ENCODE peak calls at places on chromosomes 2 and 18, in six cellular contexts. S is heart left ventricle, V is lung, E is HFF-Myc, W is astrocyte of the cerebellum, D is PC-9. G is an unnamed sample.
A peak's percentile ranks its signal among the peaks of the same experiment; 100 is the strongest.

GRCh38 chr2:35821675-35822074 is 533.9 kb upstream of the CRIM1 start:
- DNase-seq in S (no peak), V (no peak), E (no peak), W (no peak), D (no peak), G (no peak)

GRCh38 chr2:82748653-82749052 is 1710.4 kb downstream of the SUCLG1 start:
- DNase-seq in S (no peak), V (no peak), E (no peak), W (no peak), D (no peak), G (no peak)

GRCh38 chr2:120850551-120850950 is 114.9 kb downstream of the GLI2 start:
- DNase-seq in S (no peak), V (no peak), E (no peak), W (no peak), D (no peak), G (no peak)

GRCh38 chr18:9842446-9842845 is 43.3 kb upstream of the TXNDC2 start:
- DNase-seq in S (no peak), V (no peak), E (no peak), W (no peak), D (no peak), G (no peak)

GRCh38 chr2:26001743-26002341 is 19.5 kb upstream of the KIF3C start:
- DNase-seq in S (peak; percentile 58), V (peak; percentile 85), E (no peak), W (no peak), D (no peak), G (no peak)

GRCh38 chr2:201200345-201200744 is 17.4 kb downstream of the CASP10 start:
- DNase-seq in S (no peak), V (no peak), E (no peak), W (no peak), D (no peak), G (no peak)

GRCh38 chr2:25885933-25886332 is 7.6 kb upstream of the ASXL2 start:
- DNase-seq in S (no peak), V (no peak), E (peak; percentile 15), W (peak; percentile 36), D (peak; percentile 25), G (peak; percentile 70)

GRCh38 chr2:46058140-46058539 is 239.1 kb upstream of the EPAS1 start:
- DNase-seq in S (peak; percentile 69), V (peak; percentile 32), E (no peak), W (no peak), D (no peak), G (no peak)

GRCh38 chr18:31977270-31977872 is 34.4 kb upstream of the TRAPPC8 start:
- DNase-seq in S (no peak), V (no peak), E (peak; percentile 25), W (peak; percentile 31), D (no peak), G (no peak)

DNA sequence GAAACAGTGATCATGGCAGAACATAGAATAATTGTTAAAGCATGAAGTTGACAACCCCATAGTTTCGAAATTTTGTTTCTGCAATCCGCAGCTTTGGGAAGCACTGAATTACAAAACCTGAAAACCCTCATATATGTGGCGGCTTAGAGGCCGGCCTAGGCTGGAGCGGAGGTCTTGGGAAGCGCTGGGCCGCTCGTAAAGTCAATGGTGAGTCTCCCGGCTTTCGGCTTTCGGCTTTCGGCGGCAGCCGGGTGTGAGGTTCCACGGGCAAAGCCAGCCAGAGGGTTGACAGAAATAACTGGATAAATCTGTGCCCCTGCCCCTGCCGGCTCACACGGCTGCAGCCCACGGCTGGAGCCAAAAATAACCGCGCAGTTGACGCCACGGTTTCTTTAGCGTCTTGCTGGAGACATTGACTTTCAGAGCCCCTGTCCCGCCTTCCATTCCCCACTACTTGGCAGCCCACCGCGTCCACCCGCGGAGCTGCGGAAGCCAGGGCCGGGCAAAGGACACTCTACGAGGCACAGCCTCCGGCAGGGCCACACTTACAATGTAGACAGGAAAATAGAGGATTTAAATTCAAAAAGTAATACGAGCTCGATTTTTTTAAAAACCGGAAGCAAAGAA is 28.5 kb upstream of the ATP6V1B1 start:
- DNase-seq in S (no peak), V (no peak), E (no peak), W (no peak), D (no peak), G (no peak)
- H3K4me3 ChIP-seq in S (peak overlapping the region; percentile 32), V (no peak overlapping the region), E (peak overlapping the region; percentile 18), W (peak overlapping the region; percentile 32), D (no peak overlapping the region), G (peak overlapping the region; percentile 3)

GRCh38 chr2:64888591-64889309 is 100.4 kb upstream of the SLC1A4 start:
- DNase-seq in S (no peak), V (no peak), E (no peak), W (peak; percentile 29), D (peak; percentile 80), G (no peak)
- TF ChIP-seq CTCF in S (peak; percentile 30), V (no peak), E (peak; percentile 44), W (peak; percentile 48), D (peak; percentile 79), G (peak; percentile 38)

GRCh38 chr18:48135436-48135966 is 205.0 kb upstream of the SMAD2 start:
- DNase-seq in S (no peak), V (no peak), E (no peak), W (no peak), D (no peak), G (no peak)
- H3K4me3 ChIP-seq in S (peak overlapping the region; percentile 79), V (no peak overlapping the region), E (no peak overlapping the region), W (peak overlapping the region; percentile 33), D (no peak overlapping the region), G (peak overlapping the region; percentile 39)

DNA sequence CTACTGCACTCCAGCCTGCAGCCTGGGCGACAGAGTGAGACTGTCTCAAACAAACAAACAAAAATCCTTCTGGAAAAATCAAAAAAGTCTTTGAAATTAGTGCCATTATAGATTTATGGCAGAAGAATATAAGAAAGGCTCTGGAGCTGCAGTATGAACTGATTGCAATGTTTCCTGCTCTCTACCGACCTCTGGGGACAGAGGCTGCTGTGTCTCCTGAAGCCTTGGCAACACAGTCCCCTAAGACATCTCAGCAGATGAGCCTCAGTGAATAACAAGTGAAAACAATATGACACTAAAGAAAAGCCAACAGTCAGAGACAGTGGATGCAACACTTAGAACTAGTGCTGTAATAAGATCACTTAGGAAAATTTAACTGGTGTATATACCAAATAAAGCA is 494.9 kb upstream of the LRATD1 start:
- DNase-seq in S (no peak), V (no peak), E (no peak), W (no peak), D (no peak), G (no peak)
- TF ChIP-seq CTCF in S (no peak), V (no peak), E (no peak), W (peak; percentile 8), D (peak; percentile 33), G (no peak)

GRCh38 chr2:33680906-33681305 is 81.8 kb upstream of the FAM98A start:
- DNase-seq in S (no peak), V (no peak), E (no peak), W (no peak), D (no peak), G (no peak)
- H3K4me3 ChIP-seq in S (no peak overlapping the region), V (no peak overlapping the region), E (no peak overlapping the region), W (no peak overlapping the region), D (no peak overlapping the region), G (no peak overlapping the region)

GRCh38 chr2:154368148-154368547 is 330.3 kb upstream of the KCNJ3 start:
- DNase-seq in S (no peak), V (no peak), E (no peak), W (no peak), D (no peak), G (no peak)
- TF ChIP-seq CTCF in S (no peak), V (no peak), E (no peak), W (no peak), D (no peak), G (no peak)

GRCh38 chr2:227257820-227258219 is 67.2 kb upstream of the MFF start:
- DNase-seq in S (no peak), V (no peak), E (no peak), W (no peak), D (no peak), G (no peak)
- H3K4me3 ChIP-seq in S (no peak overlapping the region), V (no peak overlapping the region), E (no peak overlapping the region), W (no peak overlapping the region), D (no peak overlapping the region), G (no peak overlapping the region)

DNA sequence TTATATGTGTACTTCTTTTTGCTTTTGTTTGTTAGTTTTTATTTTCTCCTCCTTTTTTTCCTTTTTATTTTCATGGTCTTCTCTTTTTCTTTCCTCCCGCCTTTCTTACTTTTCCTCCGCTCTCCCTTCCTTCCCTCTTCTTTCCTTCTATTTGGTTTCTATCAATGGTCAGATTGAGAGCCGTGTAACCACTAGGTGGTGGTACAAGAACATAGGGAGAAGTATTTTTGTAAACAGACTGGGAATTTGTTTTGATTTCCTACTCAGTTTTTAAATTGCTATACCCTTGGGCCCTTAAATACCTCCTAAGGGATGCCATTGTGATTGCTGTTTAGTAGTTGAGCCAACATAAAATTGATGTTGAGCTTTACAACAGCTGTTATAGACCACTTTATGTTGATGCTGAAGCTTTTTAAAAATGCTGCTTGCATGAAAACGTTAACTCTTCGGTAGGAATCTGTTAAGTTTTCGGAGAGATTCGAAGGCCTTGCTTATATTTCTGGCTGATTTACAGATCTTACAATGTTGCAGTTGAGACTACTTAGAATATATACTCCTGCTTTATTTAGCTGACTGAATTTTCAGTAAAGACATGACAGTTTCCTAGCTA is 124.2 kb downstream of the UBE2E3 start:
- DNase-seq in S (no peak), V (no peak), E (peak; percentile 61), W (peak; percentile 49), D (peak; percentile 28), G (no peak)
- TF ChIP-seq CTCF in S (peak; percentile 60), V (peak; percentile 49), E (peak; percentile 71), W (peak; percentile 77), D (peak; percentile 90), G (peak; percentile 79)

GRCh38 chr2:71465356-71465755 is 12.0 kb downstream of the DYSF start:
- DNase-seq in S (no peak), V (no peak), E (no peak), W (no peak), D (no peak), G (no peak)

GRCh38 chr2:71466301-71467179 is 13.2 kb downstream of the DYSF start:
- DNase-seq in S (peak; percentile 78), V (no peak), E (no peak), W (no peak), D (peak; percentile 53), G (no peak)

GRCh38 chr2:71468279-71469015 is 15.1 kb downstream of the DYSF start:
- DNase-seq in S (no peak), V (no peak), E (no peak), W (no peak), D (no peak), G (no peak)

GRCh38 chr2:71465961-71466300 is 12.6 kb downstream of the DYSF start:
- DNase-seq in S (no peak), V (no peak), E (no peak), W (no peak), D (no peak), G (no peak)

GRCh38 chr2:71467180-71467815 is 13.9 kb downstream of the DYSF start:
- DNase-seq in S (no peak), V (no peak), E (no peak), W (no peak), D (no peak), G (no peak)
- H3K4me3 ChIP-seq in S (peak overlapping the region; percentile 82), V (peak overlapping the region; percentile 55), E (peak overlapping the region; percentile 51), W (peak overlapping the region; percentile 51), D (peak overlapping the region; percentile 58), G (peak overlapping the region; percentile 54)